ENCODE peak calls at places on chromosomes 7 and 10, in four cellular contexts. O is heart right ventricle, Y is colonic mucosa, U is caudate nucleus. P is an unnamed sample.

GRCh38 chr7:114567416-114567815 is 152.8 kb downstream of the FOXP2 start:
- DNase-seq in U (no peak), Y (no peak), O (no peak), P (no peak)

GRCh38 chr7:140060243-140060630 is 2.5 kb downstream of the PARP12 start:
- DNase-seq in O (no peak), U (no peak), Y (no peak), P (no peak)

GRCh38 chr10:46308666-46309450 is 22.1 kb downstream of the ANTXRL start:
- DNase-seq in U (no peak), O (peak), Y (no peak), P (no peak)

GRCh38 chr10:61159253-61159652 is 215.3 kb upstream of the RHOBTB1 start:
- DNase-seq in U (no peak), Y (no peak), O (no peak), P (no peak)

GRCh38 chr7:21902240-21902639 is 43.5 kb downstream of the CDCA7L start:
- DNase-seq in Y (no peak), U (no peak), O (no peak), P (no peak)

GRCh38 chr10:78550090-78550489 is 516.4 kb downstream of the RPS24 start:
- DNase-seq in O (no peak), U (no peak), Y (no peak), P (no peak)

GRCh38 chr10:3265081-3265480 is 92.5 kb upstream of the PITRM1 start:
- DNase-seq in Y (no peak), U (no peak), O (no peak), P (no peak)

GRCh38 chr10:11793762-11794479 is 29.2 kb upstream of the PROSER2 start:
- DNase-seq in O (no peak), U (no peak), Y (no peak), P (no peak)

GRCh38 chr7:55554055-55554454 is 18.2 kb downstream of the VOPP1 start:
- DNase-seq in Y (no peak), O (no peak), U (no peak), P (no peak)

GRCh38 chr10:62373995-62374861 is at the start of gene ZNF365:
- DNase-seq in O (peak), Y (no peak), U (peak), P (no peak)

GRCh38 chr10:35517431-35518181 is 87.5 kb upstream of the GJD4 start:
- DNase-seq in U (no peak), O (no peak), Y (no peak), P (no peak)

GRCh38 chr7:128904381-128905197 is 5.9 kb downstream of the KCP start:
- DNase-seq in O (no peak), Y (no peak), U (no peak), P (no peak)

GRCh38 chr10:103759100-103759781 is 96.1 kb downstream of the SH3PXD2A start:
- DNase-seq in O (peak), U (peak), Y (peak), P (no peak)

GRCh38 chr7:15446280-15446679 is 115.5 kb downstream of the AGMO start:
- DNase-seq in O (no peak), Y (no peak), U (no peak), P (no peak)

GRCh38 chr7:36939816-36940215 is 215.5 kb upstream of the AOAH start:
- DNase-seq in U (no peak), O (no peak), Y (no peak), P (no peak)

GRCh38 chr7:116434820-116435341 is 64.7 kb upstream of the CAV2 start:
- DNase-seq in Y (no peak), U (no peak), O (no peak), P (no peak)

GRCh38 chr10:86657396-86658011 is 3.2 kb downstream of the OPN4 start:
- DNase-seq in U (no peak), Y (no peak), O (peak), P (no peak)

GRCh38 chr7:139439375-139439774 is 44.1 kb downstream of the KLRG2 start:
- DNase-seq in Y (no peak), U (no peak), O (no peak), P (no peak)

DNA sequence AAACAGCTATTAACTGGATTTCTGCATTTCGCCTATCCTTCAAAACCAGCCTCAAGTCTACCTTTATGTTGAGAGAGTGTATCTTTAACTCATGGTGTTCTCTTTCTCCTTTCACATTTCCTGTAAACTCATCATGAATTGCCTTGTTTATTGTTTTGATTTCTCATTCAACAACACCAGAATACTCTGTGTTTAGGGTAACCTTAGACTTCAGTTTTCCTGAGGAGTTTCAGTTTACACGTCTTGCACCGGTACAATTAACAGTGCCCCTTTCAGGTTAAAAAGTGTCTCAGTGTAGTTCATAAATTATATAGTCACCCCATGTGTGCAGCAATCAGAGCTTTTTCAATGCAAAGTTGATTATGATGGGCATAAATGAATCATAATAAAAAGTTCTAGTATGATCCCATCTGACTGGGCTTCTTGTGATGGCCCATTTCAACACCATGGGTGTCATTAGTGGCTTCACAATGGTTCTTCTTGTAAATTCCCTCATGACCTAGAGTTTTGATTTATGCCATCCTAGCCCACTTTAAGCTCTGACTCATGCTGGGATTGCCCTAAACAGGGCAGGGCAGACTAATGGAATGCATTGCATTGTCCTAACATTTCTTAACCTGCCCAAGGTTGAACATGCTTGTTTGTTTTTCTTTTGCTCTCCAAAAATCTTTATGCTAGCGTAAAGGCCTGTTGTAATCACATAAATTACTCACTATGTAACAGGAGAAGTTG is 22.0 kb downstream of the ITGB8 start:
- DNase-seq in U (no peak), Y (no peak), O (no peak), P (no peak)
- H3K27ac ChIP-seq in U (no peak), Y (no peak), O (no peak), P (no peak)

DNA sequence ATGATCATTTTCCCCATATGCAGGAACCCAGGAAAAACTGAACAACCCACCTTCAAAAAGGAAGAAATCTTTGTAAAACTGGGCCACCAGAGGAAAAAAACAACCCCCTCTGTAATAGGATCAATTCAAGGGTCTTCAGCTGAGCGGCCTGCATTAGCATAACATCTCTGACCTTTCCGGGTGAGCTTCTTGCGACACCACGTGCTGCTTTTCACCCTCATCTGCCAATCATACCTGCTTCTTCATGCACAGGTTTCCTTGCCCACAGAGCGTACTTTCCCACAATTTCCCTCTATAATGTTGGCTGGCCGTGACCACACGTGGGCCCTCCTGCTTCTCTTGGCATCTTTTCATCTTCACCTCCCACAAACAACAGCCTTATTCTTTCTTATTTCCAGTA is 284.3 kb upstream of the NEBL start:
- DNase-seq in U (no peak), O (no peak), Y (no peak), P (no peak)
- H3K27ac ChIP-seq in U (no peak), O (no peak), Y (no peak), P (no peak)

GRCh38 chr7:44307905-44308740 is 17.3 kb downstream of the CAMK2B start:
- DNase-seq in Y (peak), O (no peak), U (no peak), P (peak)

GRCh38 chr7:44308741-44309270 is 16.6 kb downstream of the CAMK2B start:
- DNase-seq in Y (peak), O (no peak), U (no peak), P (peak)

GRCh38 chr7:44305564-44306507 is 19.6 kb downstream of the CAMK2B start:
- DNase-seq in Y (peak), U (no peak), O (no peak), P (no peak)

GRCh38 chr7:44306608-44307007 is 18.8 kb downstream of the CAMK2B start:
- DNase-seq in Y (peak), O (no peak), U (no peak), P (no peak)

GRCh38 chr7:44307301-44307900 is 18.0 kb downstream of the CAMK2B start:
- DNase-seq in O (no peak), Y (peak), U (no peak), P (peak)
- H3K27ac ChIP-seq in O (peak), Y (no peak), U (no peak), P (peak)

GRCh38 chr10:119588071-119588470 is 8.7 kb downstream of the TIAL1 start:
- DNase-seq in O (no peak), U (no peak), Y (no peak), P (no peak)
- H3K27ac ChIP-seq in O (no peak), U (no peak), Y (no peak), P (no peak)

GRCh38 chr10:42754155-42755027 is 28.2 kb upstream of the BMS1 start:
- DNase-seq in U (no peak), O (peak), Y (no peak), P (no peak)
- H3K27ac ChIP-seq in U (no peak), O (peak), Y (no peak), P (peak)

GRCh38 chr10:22758862-22759261 is 44.5 kb upstream of the PIP4K2A start:
- DNase-seq in Y (no peak), U (no peak), O (no peak), P (no peak)
- H3K27ac ChIP-seq in Y (no peak), U (peak), O (no peak), P (no peak)

GRCh38 chr10:72140174-72140573 is 51.8 kb upstream of the SPOCK2 start:
- DNase-seq in Y (no peak), O (no peak), U (no peak), P (no peak)

GRCh38 chr10:72140850-72141249 is 52.5 kb upstream of the SPOCK2 start:
- DNase-seq in U (no peak), Y (no peak), O (no peak), P (no peak)

GRCh38 chr10:72146559-72147323 is 58.4 kb upstream of the SPOCK2 start:
- DNase-seq in O (no peak), U (no peak), Y (no peak), P (no peak)

GRCh38 chr10:72145657-72146450 is 57.5 kb upstream of the SPOCK2 start:
- DNase-seq in Y (no peak), O (no peak), U (no peak), P (no peak)
- H3K27ac ChIP-seq in Y (no peak), O (no peak), U (peak), P (peak)

GRCh38 chr10:102675887-102676616 is 31.8 kb downstream of the TRIM8 start:
- DNase-seq in Y (no peak), U (no peak), O (peak), P (no peak)
- H3K27ac ChIP-seq in Y (peak), U (peak), O (peak), P (peak)